ENCODE peak calls at places on chromosomes 6 and 20, in four cellular contexts. X is tibial nerve, E is fibroblast of lung, G is lower leg skin. B is an unnamed sample.

GRCh38 chr6:106134087-106134770 is 48.1 kb downstream of the PRDM1 start:
- DNase-seq in E (no peak), X (no peak), G (no peak), B (no peak)

GRCh38 chr6:6483168-6483567 is 105.4 kb upstream of the LY86 start:
- DNase-seq in E (no peak), X (no peak), G (no peak), B (no peak)

GRCh38 chr6:135647521-135647920 is 150.0 kb upstream of the AHI1 start:
- DNase-seq in G (no peak), E (no peak), X (no peak), B (no peak)

GRCh38 chr6:10400330-10400729 is 14.5 kb downstream of the TFAP2A start:
- DNase-seq in X (no peak), E (no peak), G (no peak), B (no peak)

GRCh38 chr6:56399672-56400263 is 152.4 kb upstream of the COL21A1 start:
- DNase-seq in E (no peak), G (no peak), X (no peak), B (no peak)

GRCh38 chr6:13526718-13527668 is 39.6 kb upstream of the GFOD1 start:
- DNase-seq in G (peak), X (no peak), E (peak), B (no peak)

GRCh38 chr6:14381225-14381887 is 263.8 kb downstream of the CD83 start:
- DNase-seq in E (no peak), G (no peak), X (no peak), B (no peak)

GRCh38 chr20:23441850-23442313 is 2.4 kb downstream of the CSTL1 start:
- DNase-seq in G (peak), X (peak), E (peak), B (peak)

GRCh38 chr6:73713426-73714147 is 17.6 kb downstream of the CD109 start:
- DNase-seq in G (no peak), E (no peak), X (no peak), B (no peak)

GRCh38 chr6:145829950-145830349 is 15.4 kb upstream of the FBXO30 start:
- DNase-seq in E (no peak), X (no peak), G (no peak), B (no peak)

GRCh38 chr20:54476336-54476928 is 1.0 kb downstream of the DOK5 start:
- DNase-seq in E (no peak), X (no peak), G (no peak), B (no peak)

GRCh38 chr6:22025468-22026159 is 271.2 kb downstream of the PRL start:
- DNase-seq in E (peak), G (no peak), X (no peak), B (peak)

GRCh38 chr6:100353276-100354015 is 111.3 kb downstream of the SIM1 start:
- DNase-seq in X (no peak), E (peak), G (no peak), B (no peak)

GRCh38 chr6:134813146-134813545 is 136.8 kb downstream of the ALDH8A1 start:
- DNase-seq in E (peak), G (no peak), X (no peak), B (no peak)

GRCh38 chr6:139951172-139951571 is 576.7 kb upstream of the CITED2 start:
- DNase-seq in G (no peak), X (no peak), E (no peak), B (no peak)

GRCh38 chr6:170471458-170471857 is 81.6 kb downstream of the PSMB1 start:
- DNase-seq in X (no peak), E (no peak), G (no peak), B (no peak)

GRCh38 chr6:112188906-112189305 is 65.5 kb downstream of the LAMA4 start:
- DNase-seq in G (no peak), E (peak), X (no peak), B (peak)

GRCh38 chr6:19578489-19578888 is 258.7 kb upstream of the ID4 start:
- DNase-seq in X (no peak), G (no peak), E (peak), B (no peak)

GRCh38 chr6:64774881-64775280 is 932.1 kb downstream of the EYS start:
- DNase-seq in X (no peak), G (no peak), E (no peak), B (no peak)

GRCh38 chr6:8526619-8527018 is 91.3 kb upstream of the SLC35B3 start:
- DNase-seq in G (no peak), X (no peak), E (no peak), B (no peak)

GRCh38 chr6:10633216-10633615 is 61.2 kb downstream of the C6orf52 start:
- DNase-seq in G (no peak), E (peak), X (no peak), B (peak)

GRCh38 chr20:4065405-4065841 is 50.1 kb upstream of the RNF24 start:
- DNase-seq in X (no peak), G (no peak), E (peak), B (no peak)

GRCh38 chr6:34518669-34519365 is 37.3 kb downstream of the SPDEF start:
- DNase-seq in X (no peak), E (no peak), G (no peak), B (no peak)

GRCh38 chr6:116439572-116439971 is 21.6 kb upstream of the CALHM6 start:
- DNase-seq in E (peak), G (no peak), X (no peak), B (no peak)

GRCh38 chr6:170435766-170436165 is 117.3 kb downstream of the PSMB1 start:
- DNase-seq in X (no peak), E (no peak), G (no peak), B (no peak)

GRCh38 chr6:26086214-26086613 is 1.0 kb upstream of the HFE start:
- DNase-seq in E (no peak), G (no peak), X (no peak), B (no peak)

GRCh38 chr6:85643530-85644373 is 1.1 kb upstream of the SYNCRIP start:
- DNase-seq in E (peak), X (peak), G (peak), B (peak)

GRCh38 chr6:112501705-112502104 is 154.6 kb downstream of the RFPL4B start:
- DNase-seq in E (peak), G (no peak), X (no peak), B (no peak)

GRCh38 chr20:38242848-38243449 is 17.6 kb downstream of the KIAA1755 start:
- DNase-seq in G (no peak), X (no peak), E (no peak), B (no peak)

GRCh38 chr6:70547313-70547712 is 19.4 kb upstream of the SDHAF4 start:
- DNase-seq in G (no peak), E (peak), X (no peak), B (no peak)

GRCh38 chr6:2376429-2377355 is 131.3 kb upstream of the GMDS start:
- DNase-seq in G (no peak), E (peak), X (no peak), B (peak)

GRCh38 chr6:146149770-146150169 is 120.9 kb downstream of the GRM1 start:
- DNase-seq in E (no peak), G (no peak), X (no peak), B (no peak)

GRCh38 chr6:131646249-131646670 is 9.2 kb downstream of the ENPP3 start:
- DNase-seq in X (no peak), E (no peak), G (no peak), B (no peak)

GRCh38 chr6:88276331-88276730 is 110.2 kb upstream of the CNR1 start:
- DNase-seq in X (no peak), G (no peak), E (no peak), B (no peak)

GRCh38 chr6:129776542-129776941 is 66.6 kb upstream of the ARHGAP18 start:
- DNase-seq in E (no peak), X (no peak), G (no peak), B (no peak)

GRCh38 chr6:37514377-37514776 is 14.7 kb upstream of the CCDC167 start:
- DNase-seq in E (peak), G (no peak), X (no peak), B (no peak)

GRCh38 chr20:35079472-35080347 is 12.9 kb downstream of the TRPC4AP start:
- DNase-seq in E (no peak), X (no peak), G (no peak), B (no peak)

GRCh38 chr20:35077872-35078271 is 14.7 kb downstream of the TRPC4AP start:
- DNase-seq in E (no peak), X (no peak), G (no peak), B (no peak)

GRCh38 chr20:35077341-35077740 is 15.3 kb downstream of the TRPC4AP start:
- DNase-seq in G (no peak), X (no peak), E (no peak), B (no peak)
- H3K4me3 ChIP-seq in G (no peak), X (no peak), E (no peak), B (no peak)

GRCh38 chr6:54981276-54981609 is 134.7 kb downstream of the FAM83B start:
- DNase-seq in G (no peak), X (no peak), E (no peak), B (no peak)

GRCh38 chr6:54980511-54981275 is 134.1 kb downstream of the FAM83B start:
- DNase-seq in X (no peak), G (no peak), E (peak), B (peak)

DNA sequence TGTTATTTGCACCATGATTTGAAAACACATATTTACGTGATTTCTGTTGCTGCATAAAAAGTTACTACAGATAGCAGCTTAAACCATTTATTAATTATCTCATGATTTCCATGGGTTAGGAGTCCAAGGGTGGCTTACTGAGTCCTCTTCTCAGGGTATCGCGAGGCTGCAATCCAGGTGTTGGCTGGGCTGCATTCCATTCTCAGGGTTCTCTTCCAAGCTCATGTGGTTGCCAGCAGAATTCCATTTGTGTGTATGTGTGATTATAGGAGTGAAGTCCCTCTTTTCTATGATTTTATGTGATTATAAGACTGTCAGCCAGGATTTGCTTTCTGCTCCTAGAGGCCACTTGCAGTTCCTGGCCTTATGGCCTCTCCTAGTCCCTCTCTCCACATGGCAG is 135.1 kb downstream of the FAM83B start:
- DNase-seq in X (no peak), G (no peak), E (peak), B (peak)
- TF ChIP-seq CTCF in X (no peak), G (no peak), E (no peak), B (no peak)

GRCh38 chr6:147654103-147654845 is 145.8 kb downstream of the SAMD5 start:
- DNase-seq in X (no peak), G (no peak), E (peak), B (no peak)

GRCh38 chr6:147648936-147649335 is 140.4 kb downstream of the SAMD5 start:
- DNase-seq in G (no peak), X (no peak), E (peak), B (peak)

DNA sequence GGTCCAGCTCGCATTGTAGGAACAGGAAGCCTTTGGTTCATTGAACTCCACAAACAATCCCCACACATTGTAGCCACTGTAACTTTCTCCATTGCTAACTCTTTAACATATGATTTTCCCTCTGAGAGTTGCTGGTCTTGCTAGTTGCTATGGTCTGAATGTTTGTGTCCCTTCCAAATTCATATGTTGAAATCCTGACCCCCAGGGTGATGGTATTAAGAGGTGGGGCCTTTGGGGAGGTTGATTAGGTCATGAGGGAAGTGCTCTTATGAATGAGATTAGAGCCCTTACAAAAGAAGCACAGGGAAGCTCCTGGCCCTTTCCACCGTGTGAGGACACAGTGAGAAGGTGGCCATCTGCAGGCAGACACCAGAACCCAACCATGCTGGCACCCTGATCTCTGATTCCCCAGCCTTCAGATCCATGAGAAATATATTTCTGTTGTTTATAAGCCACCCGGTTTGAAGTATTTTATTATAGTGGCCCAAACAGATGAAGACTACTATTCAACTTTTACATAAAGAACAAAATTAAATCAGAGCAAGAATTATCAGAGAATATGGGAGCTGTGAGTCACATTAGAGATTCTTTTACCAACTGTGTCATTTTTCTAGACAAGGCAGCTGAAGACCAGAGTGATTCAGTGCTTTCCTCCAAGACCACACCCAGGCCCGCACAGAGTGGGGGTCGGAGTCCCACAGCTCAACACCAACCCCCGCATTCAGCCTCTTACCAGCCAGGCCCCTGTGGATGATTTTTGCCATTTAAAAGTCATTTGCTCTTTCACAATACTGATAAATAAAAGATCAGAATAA is 143.0 kb downstream of the SAMD5 start:
- DNase-seq in E (peak), X (no peak), G (no peak), B (no peak)
- H3K4me3 ChIP-seq in E (no peak), X (no peak), G (no peak), B (no peak)

DNA sequence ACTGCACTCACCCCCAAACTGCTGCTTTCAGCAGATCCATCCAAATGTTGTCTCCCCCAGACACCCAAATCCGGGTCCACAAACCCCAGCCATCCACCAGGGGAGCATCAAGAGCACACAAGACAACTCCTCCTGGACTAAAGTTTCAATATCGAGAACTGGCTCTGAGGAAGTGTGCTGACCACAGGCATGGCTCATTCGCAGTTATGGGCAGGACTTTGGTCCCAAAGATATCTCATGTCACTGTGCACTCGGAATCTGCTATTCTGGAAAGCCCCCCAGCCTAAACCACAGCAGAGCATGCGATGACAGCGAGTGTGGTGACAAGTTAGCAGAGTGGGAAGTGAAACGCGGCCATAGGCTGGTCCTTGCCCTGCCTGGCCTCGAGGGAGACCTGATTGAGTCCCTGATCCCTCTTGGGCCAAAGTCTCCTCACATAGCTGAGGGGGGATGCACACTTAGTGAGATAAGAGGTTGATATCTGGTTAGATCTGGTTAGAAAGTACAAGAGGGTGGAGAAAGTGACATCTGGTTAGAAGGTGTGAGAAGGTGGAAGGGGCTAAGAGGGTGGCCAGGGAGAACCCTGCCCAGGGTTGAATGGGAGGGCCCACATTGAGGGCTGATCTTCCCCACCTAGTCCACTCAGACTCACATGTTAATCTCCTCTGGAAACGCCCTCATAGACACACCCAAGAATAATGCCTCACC is 149.7 kb downstream of the MRPL14 start:
- DNase-seq in E (no peak), X (no peak), G (no peak), B (no peak)
- TF ChIP-seq CTCF in E (peak), X (no peak), G (no peak), B (no peak)

GRCh38 chr6:53327017-53327395 is 21.7 kb downstream of the ELOVL5 start:
- DNase-seq in E (no peak), G (no peak), X (no peak), B (no peak)

GRCh38 chr6:53328375-53328774 is 20.4 kb downstream of the ELOVL5 start:
- DNase-seq in E (no peak), X (no peak), G (no peak), B (no peak)

GRCh38 chr6:53333439-53334408 is 15.0 kb downstream of the ELOVL5 start:
- DNase-seq in E (no peak), X (no peak), G (no peak), B (no peak)

GRCh38 chr6:53331678-53332077 is 17.1 kb downstream of the ELOVL5 start:
- DNase-seq in E (no peak), G (no peak), X (no peak), B (no peak)

GRCh38 chr6:53330137-53330536 is 18.6 kb downstream of the ELOVL5 start:
- DNase-seq in G (no peak), E (no peak), X (no peak), B (no peak)
- H3K4me3 ChIP-seq in G (no peak), E (no peak), X (no peak), B (no peak)

DNA sequence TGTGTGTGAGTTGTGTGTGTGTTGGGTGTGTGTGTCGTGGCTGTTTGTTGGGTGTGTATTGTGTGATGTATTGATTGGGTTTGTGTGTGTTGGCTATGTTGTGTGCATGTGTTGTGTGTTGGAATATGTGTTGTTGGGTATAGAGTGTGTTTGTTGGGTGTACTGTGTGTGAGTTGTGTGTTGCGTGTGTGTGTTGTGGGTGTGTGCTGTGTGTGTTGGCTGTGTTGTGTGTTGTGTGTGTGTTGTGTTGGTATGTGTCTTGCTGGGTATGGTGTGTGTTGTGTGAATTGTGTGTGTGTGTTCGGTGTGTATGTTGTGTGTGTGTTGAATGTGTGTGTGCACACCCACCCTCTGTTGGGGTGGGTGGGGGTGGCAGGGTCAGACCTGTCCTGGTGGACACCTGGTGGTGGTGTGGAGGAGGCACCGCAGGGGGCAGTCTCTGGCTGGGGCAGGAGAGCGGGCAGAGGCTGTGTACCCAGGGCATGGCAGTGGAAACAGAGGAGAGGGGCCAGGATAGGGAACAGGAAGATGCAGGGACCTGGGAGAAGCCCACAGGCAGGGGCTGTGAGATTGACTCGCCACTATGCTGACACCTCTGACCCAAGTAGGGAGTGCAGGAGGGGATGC is 25.5 kb upstream of the PXDC1 start:
- DNase-seq in G (no peak), E (no peak), X (no peak), B (no peak)
- TF ChIP-seq CTCF in G (no peak), E (no peak), X (no peak), B (no peak)